ENCODE peak calls at places on chromosomes 12 and 14, in five cellular contexts. D is mammary epithelial cell, K is AG04450, T is psoas muscle, H is ovary. O is an unnamed sample.

GRCh38 chr12:120944645-120945217 is 33.6 kb upstream of the HNF1A start:
- DNase-seq in D (peak; percentile 30), K (peak; percentile 10), T (peak; percentile 58), H (peak; percentile 29), O (peak; percentile 39)

GRCh38 chr12:119008691-119009221 is 27.4 kb downstream of the SRRM4 start:
- DNase-seq in D (no peak), K (no peak), T (no peak), H (no peak), O (no peak)

GRCh38 chr12:111462134-111462821 is 56.6 kb downstream of the SH2B3 start:
- DNase-seq in D (no peak), K (peak; percentile 72), T (no peak), H (no peak), O (no peak)

GRCh38 chr14:55804198-55804553 is 224.2 kb downstream of the KTN1 start:
- DNase-seq in D (no peak), K (no peak), T (no peak), H (peak; percentile 20), O (no peak)

GRCh38 chr14:69048456-69048855 is 69.4 kb upstream of the ACTN1 start:
- DNase-seq in D (peak; percentile 39), K (no peak), T (no peak), H (peak; percentile 47), O (no peak)

GRCh38 chr12:29665107-29665506 is 118.6 kb downstream of the TMTC1 start:
- DNase-seq in D (no peak), K (no peak), T (no peak), H (no peak), O (no peak)

GRCh38 chr12:124732275-124733075 is 131.2 kb downstream of the SCARB1 start:
- DNase-seq in D (no peak), K (no peak), T (no peak), H (no peak), O (no peak)

GRCh38 chr12:570949-571794 is 92.1 kb downstream of the NINJ2 start:
- DNase-seq in D (peak; percentile 84), K (peak; percentile 26), T (peak; percentile 89), H (peak; percentile 83), O (peak; percentile 100)

GRCh38 chr12:28089363-28089762 is 100.9 kb upstream of the CCDC91 start:
- DNase-seq in D (no peak), K (no peak), T (no peak), H (no peak), O (no peak)

GRCh38 chr12:27965966-27966365 is 6.6 kb downstream of the PTHLH start:
- DNase-seq in D (no peak), K (no peak), T (no peak), H (no peak), O (peak; percentile 65)

GRCh38 chr12:121968880-121969279 is 50.5 kb downstream of the CFAP251 start:
- DNase-seq in D (no peak), K (no peak), T (no peak), H (no peak), O (no peak)

GRCh38 chr14:88599321-88599720 is 36.5 kb downstream of the ZC3H14 start:
- DNase-seq in D (no peak), K (no peak), T (no peak), H (no peak), O (no peak)

GRCh38 chr14:24895243-24895583 is 154.7 kb downstream of the STXBP6 start:
- DNase-seq in D (no peak), K (no peak), T (no peak), H (no peak), O (no peak)

GRCh38 chr12:89933911-89934310 is 225.3 kb upstream of the ATP2B1 start:
- DNase-seq in D (no peak), K (no peak), T (no peak), H (no peak), O (no peak)

GRCh38 chr14:55914771-55915170 is 203.4 kb upstream of the PELI2 start:
- DNase-seq in D (no peak), K (no peak), T (no peak), H (no peak), O (no peak)

GRCh38 chr12:64946132-64946829 is 121.8 kb downstream of the TBC1D30 start:
- DNase-seq in D (no peak), K (no peak), T (no peak), H (no peak), O (peak; percentile 93)

GRCh38 chr12:62190921-62191746 is 69.1 kb upstream of the USP15 start:
- DNase-seq in D (no peak), K (peak; percentile 1), T (no peak), H (no peak), O (no peak)

GRCh38 chr14:35808076-35808657 is 928 bp downstream of the RALGAPA1 start:
- DNase-seq in D (peak; percentile 58), K (no peak), T (no peak), H (no peak), O (peak; percentile 36)

GRCh38 chr12:124550123-124551089 is 17.0 kb downstream of the NCOR2 start:
- DNase-seq in D (no peak), K (no peak), T (peak; percentile 51), H (no peak), O (peak; percentile 43)

GRCh38 chr12:5083955-5084849 is 40.5 kb downstream of the KCNA5 start:
- DNase-seq in D (peak; percentile 40), K (no peak), T (no peak), H (no peak), O (no peak)

GRCh38 chr14:100872641-100873071 is 30.9 kb downstream of the RTL1 start:
- DNase-seq in D (no peak), K (no peak), T (peak; percentile 18), H (no peak), O (no peak)

GRCh38 chr14:49187799-49188198 is 398.4 kb downstream of the RPS29 start:
- DNase-seq in D (no peak), K (no peak), T (no peak), H (no peak), O (no peak)

GRCh38 chr14:96064866-96065265 is 25.7 kb downstream of the C14orf132 start:
- DNase-seq in D (no peak), K (no peak), T (no peak), H (no peak), O (no peak)

GRCh38 chr12:120132863-120133385 is 16.4 kb upstream of the RAB35 start:
- DNase-seq in D (no peak), K (no peak), T (no peak), H (no peak), O (no peak)

GRCh38 chr12:20101046-20101445 is 267.3 kb upstream of the PDE3A start:
- DNase-seq in D (no peak), K (no peak), T (no peak), H (peak; percentile 19), O (peak; percentile 90)

GRCh38 chr14:74620497-74620921 is 8.5 kb upstream of the LTBP2 start:
- DNase-seq in D (peak; percentile 99), K (peak; percentile 61), T (no peak), H (no peak), O (peak; percentile 76)

GRCh38 chr12:106900554-106900953 is 55.2 kb upstream of the TMEM263 start:
- DNase-seq in D (no peak), K (no peak), T (no peak), H (no peak), O (no peak)

GRCh38 chr12:76679778-76680177 is 84.1 kb upstream of the ZDHHC17 start:
- DNase-seq in D (no peak), K (no peak), T (no peak), H (no peak), O (no peak)

GRCh38 chr12:53500119-53500775 is 836 bp upstream of the TARBP2 start:
- DNase-seq in D (peak; percentile 50), K (no peak), T (peak; percentile 80), H (peak; percentile 92), O (no peak)

GRCh38 chr14:50336428-50336827 is 24.3 kb downstream of the DMAC2L start:
- DNase-seq in D (no peak), K (no peak), T (no peak), H (no peak), O (no peak)

GRCh38 chr12:50924439-50925341 is 27.7 kb upstream of the HIGD1C start:
- DNase-seq in D (peak; percentile 80), K (peak; percentile 71), T (peak; percentile 94), H (peak; percentile 95), O (peak; percentile 65)

GRCh38 chr12:105523164-105524057 is 192.9 kb downstream of the C12orf75 start:
- DNase-seq in D (no peak), K (peak; percentile 74), T (peak; percentile 86), H (peak; percentile 58), O (peak; percentile 74)

GRCh38 chr14:52835122-52835903 is 43.9 kb upstream of the GNPNAT1 start:
- DNase-seq in D (peak; percentile 51), K (no peak), T (no peak), H (no peak), O (peak; percentile 70)

GRCh38 chr14:47541652-47542051 is 133.8 kb downstream of the MDGA2 start:
- DNase-seq in D (no peak), K (no peak), T (no peak), H (no peak), O (no peak)

GRCh38 chr14:70822706-70823185 is 13.4 kb upstream of the MAP3K9 start:
- DNase-seq in D (no peak), K (no peak), T (no peak), H (peak; percentile 33), O (peak; percentile 8)

GRCh38 chr14:102688290-102688689 is 89.0 kb upstream of the TRAF3 start:
- DNase-seq in D (no peak), K (no peak), T (no peak), H (no peak), O (no peak)

GRCh38 chr14:23183479-23183878 is at the start of gene SLC7A8:
- DNase-seq in D (no peak), K (no peak), T (peak; percentile 71), H (peak; percentile 93), O (no peak)

GRCh38 chr12:103680591-103681065 is 93.6 kb downstream of the STAB2 start:
- DNase-seq in D (no peak), K (no peak), T (no peak), H (peak; percentile 17), O (no peak)

GRCh38 chr14:61718039-61718438 is 22.7 kb downstream of the HIF1A start:
- DNase-seq in D (no peak), K (no peak), T (no peak), H (no peak), O (no peak)
- H3K4me3 ChIP-seq in D (no peak overlapping the region), K (no peak overlapping the region), T (no peak overlapping the region), H (no peak overlapping the region), O (no peak overlapping the region)

GRCh38 chr14:97446087-97446486 is 648.9 kb downstream of the VRK1 start:
- DNase-seq in D (no peak), K (no peak), T (no peak), H (no peak), O (no peak)
- H3K9me3 ChIP-seq in D (peaks cover 21% of the 10 kb centered on the region), K (peaks cover 33% of the 10 kb centered on the region), T (no peaks in the 10 kb centered on the region), H (no peaks in the 10 kb centered on the region), O (no peaks in the 10 kb centered on the region)

GRCh38 chr14:105388976-105389375 is 9.4 kb upstream of the TEX22 start:
- DNase-seq in D (no peak), K (no peak), T (peak; percentile 50), H (no peak), O (no peak)
- H3K27me3 ChIP-seq in D (no peaks in the 10 kb centered on the region), K (no peaks in the 10 kb centered on the region), T (no peaks in the 10 kb centered on the region), H (no peaks in the 10 kb centered on the region), O (no peaks in the 10 kb centered on the region)

DNA sequence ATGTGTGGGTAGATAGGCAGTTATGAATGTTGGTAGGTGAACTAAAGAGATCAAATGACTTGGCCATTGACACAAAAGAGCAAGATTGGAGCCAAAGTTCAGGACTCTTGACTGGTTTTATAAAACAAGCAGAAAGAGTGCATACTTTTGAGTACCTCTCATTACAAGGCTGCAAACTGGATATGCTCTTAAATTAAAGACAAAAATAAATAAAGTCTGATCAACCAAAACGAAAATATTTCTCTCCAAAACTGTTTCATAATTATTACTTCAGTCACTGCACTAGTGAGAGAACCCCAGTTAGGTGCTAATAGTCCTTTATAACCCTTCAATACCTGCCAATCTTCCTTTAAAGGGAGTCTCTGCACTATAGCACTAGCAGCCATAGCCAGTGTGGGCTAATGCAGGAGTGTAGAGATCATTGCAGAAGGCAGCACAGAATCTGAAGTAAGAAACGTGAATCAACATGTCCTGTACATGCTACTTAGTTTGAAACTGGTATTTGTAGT is 147.1 kb downstream of the FOXA1 start:
- DNase-seq in D (peak; percentile 53), K (no peak), T (no peak), H (no peak), O (no peak)
- H3K4me3 ChIP-seq in D (no peak overlapping the region), K (no peak overlapping the region), T (no peak overlapping the region), H (no peak overlapping the region), O (no peak overlapping the region)

O was measured in MG63.